ENCODE peak calls at places on chromosome 11, in eight cellular contexts. A is ovary; W is IMR-90; Q is AG04449; V is mesendoderm; E is naive thymus-derived CD4-positive, alpha-beta T cell; C is fibroblast of the aortic adventitia; T is HL-60. U is an unnamed sample.
A peak's percentile ranks its signal among the peaks of the same experiment; 100 is the strongest.

GRCh38 chr11:12195773-12196172 is 85.4 kb downstream of the MICAL2 start:
- DNase-seq in A (no peak), W (no peak), Q (no peak), V (peak; percentile 71), E (peak; percentile 77), C (no peak), T (no peak), U (no peak)

GRCh38 chr11:17588721-17589120 is 41.7 kb downstream of the OTOG start:
- DNase-seq in A (no peak), W (no peak), Q (no peak), V (no peak), E (no peak), C (no peak), T (no peak), U (no peak)

GRCh38 chr11:17535488-17535887 is 8.7 kb downstream of the USH1C start:
- DNase-seq in A (no peak), W (no peak), Q (no peak), V (no peak), E (no peak), C (no peak), T (no peak), U (no peak)

GRCh38 chr11:369336-370018 is at the start of gene B4GALNT4:
- DNase-seq in A (peak; percentile 57), W (peak; percentile 23), Q (no peak), V (no peak), E (peak; percentile 40), C (peak; percentile 22), T (no peak), U (no peak)

GRCh38 chr11:62025429-62026105 is 58.1 kb upstream of the FTH1 start:
- DNase-seq in A (peak; percentile 28), W (peak; percentile 91), Q (peak; percentile 55), V (peak; percentile 37), E (peak; percentile 95), C (peak; percentile 97), T (peak; percentile 99), U (no peak)

GRCh38 chr11:104113541-104113940 is 50.4 kb downstream of the PDGFD start:
- DNase-seq in A (no peak), W (no peak), Q (no peak), V (no peak), E (no peak), C (no peak), T (no peak), U (no peak)

GRCh38 chr11:94766656-94767291 is 1.4 kb upstream of the AMOTL1 start:
- DNase-seq in A (no peak), W (no peak), Q (no peak), V (peak; percentile 94), E (no peak), C (peak; percentile 57), T (no peak), U (no peak)

GRCh38 chr11:104858882-104859735 is 39.2 kb downstream of the CASP12 start:
- DNase-seq in A (no peak), W (no peak), Q (no peak), V (no peak), E (peak; percentile 3), C (no peak), T (peak; percentile 51), U (no peak)

GRCh38 chr11:65116370-65117205 is 913 bp downstream of the ZNHIT2 start:
- DNase-seq in A (no peak), W (peak; percentile 72), Q (no peak), V (peak; percentile 52), E (peak; percentile 71), C (peak; percentile 41), T (peak; percentile 64), U (no peak)

GRCh38 chr11:45885921-45886721 is 670 bp downstream of the MAPK8IP1 start:
- DNase-seq in A (no peak), W (no peak), Q (no peak), V (peak; percentile 54), E (no peak), C (no peak), T (no peak), U (no peak)

GRCh38 chr11:199782-200181 is 6.9 kb downstream of the SCGB1C1 start:
- DNase-seq in A (no peak), W (no peak), Q (no peak), V (peak; percentile 17), E (no peak), C (no peak), T (no peak), U (no peak)

GRCh38 chr11:78834886-78835285 is 260.2 kb upstream of the NARS2 start:
- DNase-seq in A (no peak), W (no peak), Q (no peak), V (no peak), E (no peak), C (no peak), T (no peak), U (no peak)

GRCh38 chr11:17063171-17064002 is 14.1 kb downstream of the RPS13 start:
- DNase-seq in A (peak; percentile 35), W (peak; percentile 27), Q (no peak), V (peak; percentile 67), E (no peak), C (peak; percentile 45), T (peak; percentile 58), U (peak; percentile 63)

DNA sequence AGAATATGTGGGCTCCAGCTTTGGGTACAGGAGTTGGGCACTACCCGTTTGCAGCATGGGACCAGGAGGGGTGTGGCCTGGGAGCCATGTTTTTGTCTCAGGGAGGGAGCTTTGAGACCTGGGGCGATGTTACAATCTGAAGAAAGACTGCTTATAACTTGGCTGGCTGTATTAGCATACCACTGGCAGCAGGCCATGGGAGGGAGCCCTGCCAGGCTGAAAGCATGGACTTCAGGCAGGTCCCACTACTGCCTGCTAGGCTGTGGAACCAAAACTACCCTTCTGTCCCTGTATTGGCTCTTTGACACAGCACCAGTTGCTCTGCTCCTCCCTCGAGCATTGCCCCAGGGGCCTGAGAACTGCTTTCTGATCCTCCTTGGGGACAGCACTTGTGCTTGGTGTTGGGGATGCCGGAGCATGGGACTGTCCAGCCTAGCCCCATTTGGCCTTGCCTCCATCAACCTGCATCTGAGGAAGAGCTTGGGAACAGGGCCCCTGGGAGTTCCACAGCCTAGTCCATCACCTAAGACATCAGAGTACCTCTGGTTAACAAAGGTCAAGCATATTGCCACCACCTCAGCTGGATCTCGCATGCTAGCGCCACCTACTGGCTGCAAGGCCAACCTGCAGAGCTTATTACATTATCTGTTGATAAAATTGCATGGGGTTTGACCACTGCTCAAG is 217.4 kb downstream of the SBF2 start:
- DNase-seq in A (peak; percentile 36), W (peak; percentile 63), Q (no peak), V (peak; percentile 81), E (no peak), C (peak; percentile 88), T (peak; percentile 39), U (peak; percentile 39)
- H3K4me3 ChIP-seq in A (no peak overlapping the region), W (no peak overlapping the region), Q (no peak overlapping the region), V (no peak overlapping the region), E (no peak overlapping the region), C (no peak overlapping the region), T (no peak overlapping the region), U (no peak overlapping the region)

GRCh38 chr11:121929581-121929980 is 186.4 kb downstream of the BLID start:
- DNase-seq in A (peak; percentile 34), W (peak; percentile 38), Q (no peak), V (peak; percentile 52), E (no peak), C (peak; percentile 79), T (no peak), U (peak; percentile 50)
- H3K4me3 ChIP-seq in A (peak overlapping the region; percentile 23), W (peak overlapping the region; percentile 8), Q (peak overlapping the region; percentile 37), V (peak overlapping the region; percentile 7), E (no peak overlapping the region), C (peak overlapping the region; percentile 50), T (no peak overlapping the region), U (peak overlapping the region; percentile 58)

GRCh38 chr11:20031155-20032001 is 128.9 kb downstream of the DBX1 start:
- DNase-seq in A (no peak), W (peak; percentile 95), Q (peak; percentile 91), V (peak; percentile 93), E (no peak), C (peak; percentile 88), T (no peak), U (no peak)
- H3K4me3 ChIP-seq in A (no peak overlapping the region), W (peak overlapping the region; percentile 31), Q (peak overlapping the region; percentile 19), V (no peak overlapping the region), E (no peak overlapping the region), C (peak overlapping the region; percentile 9), T (no peak overlapping the region), U (no peak overlapping the region)

DNA sequence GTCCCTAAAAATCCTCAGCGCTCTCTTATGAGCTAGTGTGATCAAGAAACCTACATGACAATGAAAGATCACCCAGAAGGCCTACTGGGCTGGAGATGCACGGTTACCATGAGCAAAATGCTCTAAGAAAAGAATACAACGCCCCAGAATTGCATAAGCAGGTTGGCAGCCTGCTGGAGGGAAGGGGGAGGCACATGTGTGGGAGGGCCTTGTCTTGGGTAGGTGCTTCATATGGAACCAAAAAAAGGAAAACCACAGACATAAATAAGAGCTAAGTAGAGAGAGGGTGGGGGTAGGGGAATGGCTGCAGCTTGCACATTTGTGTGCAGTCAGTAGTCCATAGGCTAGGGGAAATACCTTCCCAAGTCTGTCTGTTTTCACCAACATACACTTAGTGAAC is 2.8 kb downstream of the SIAE start:
- DNase-seq in A (no peak), W (peak; percentile 9), Q (no peak), V (no peak), E (peak; percentile 83), C (peak; percentile 31), T (peak; percentile 89), U (no peak)
- H3K4me3 ChIP-seq in A (no peak overlapping the region), W (no peak overlapping the region), Q (no peak overlapping the region), V (no peak overlapping the region), E (no peak overlapping the region), C (no peak overlapping the region), T (no peak overlapping the region), U (no peak overlapping the region)

U was measured in BE2C.